ENCODE peak calls at places on chromosomes 6 and 20, in eight cellular contexts. J, L, C, X, V, S, P and I are unnamed samples.

GRCh38 chr6:26016326-26017275 is 54.0 kb downstream of the TRIM38 start:
- DNase-seq in J (no peak), L (no peak), C (no peak), X (no peak), V (no peak), S (no peak), P (no peak), I (no peak)

GRCh38 chr6:50791900-50792508 is 26.7 kb upstream of the TFAP2B start:
- DNase-seq in J (peak; percentile 42), L (peak; percentile 50), C (peak; percentile 42), X (no peak), V (no peak), S (peak; percentile 7), P (no peak), I (no peak)

GRCh38 chr20:33662172-33662571 is at the start of gene C20orf144:
- DNase-seq in J (no peak), L (no peak), C (no peak), X (no peak), V (no peak), S (no peak), P (no peak), I (no peak)

GRCh38 chr6:112296122-112296521 is 41.8 kb upstream of the LAMA4 start:
- DNase-seq in J (peak; percentile 70), L (peak; percentile 77), C (peak; percentile 39), X (no peak), V (no peak), S (no peak), P (no peak), I (no peak)

GRCh38 chr6:91476000-91476399 is 889.1 kb upstream of the MAP3K7 start:
- DNase-seq in J (peak; percentile 9), L (peak; percentile 57), C (no peak), X (no peak), V (no peak), S (no peak), P (no peak), I (no peak)

GRCh38 chr6:137870286-137870685 is 3.2 kb downstream of the TNFAIP3 start:
- DNase-seq in J (no peak), L (no peak), C (no peak), X (no peak), V (no peak), S (no peak), P (no peak), I (no peak)

GRCh38 chr6:75930954-75931689 is 141.3 kb downstream of the IMPG1 start:
- DNase-seq in J (no peak), L (no peak), C (no peak), X (no peak), V (no peak), S (no peak), P (no peak), I (no peak)

GRCh38 chr6:125940691-125941090 is 15.9 kb upstream of the HINT3 start:
- DNase-seq in J (no peak), L (no peak), C (no peak), X (no peak), V (no peak), S (no peak), P (no peak), I (no peak)

GRCh38 chr6:114049367-114049966 is 78.5 kb upstream of the HDAC2 start:
- DNase-seq in J (no peak), L (no peak), C (no peak), X (no peak), V (no peak), S (no peak), P (no peak), I (no peak)

GRCh38 chr20:3193806-3194616 is 10.5 kb downstream of the DDRGK1 start:
- DNase-seq in J (no peak), L (no peak), C (no peak), X (no peak), V (no peak), S (no peak), P (no peak), I (no peak)

GRCh38 chr6:11692451-11693376 is 85.9 kb downstream of the ADTRP start:
- DNase-seq in J (no peak), L (peak; percentile 17), C (no peak), X (no peak), V (no peak), S (no peak), P (no peak), I (no peak)

GRCh38 chr6:44508646-44509045 is 121.1 kb downstream of the CDC5L start:
- DNase-seq in J (no peak), L (no peak), C (no peak), X (no peak), V (no peak), S (no peak), P (no peak), I (no peak)

GRCh38 chr6:17099401-17100059 is 2.3 kb upstream of the STMND1 start:
- DNase-seq in J (no peak), L (no peak), C (no peak), X (no peak), V (no peak), S (no peak), P (no peak), I (no peak)

GRCh38 chr6:30006170-30007131 is 54.6 kb upstream of the POLR1H start:
- DNase-seq in J (no peak), L (no peak), C (peak; percentile 9), X (no peak), V (peak; percentile 87), S (no peak), P (no peak), I (no peak)

GRCh38 chr6:100210138-100210872 is 216.3 kb upstream of the MCHR2 start:
- DNase-seq in J (no peak), L (peak; percentile 20), C (no peak), X (no peak), V (no peak), S (no peak), P (no peak), I (no peak)

GRCh38 chr6:160919713-160920112 is 71.9 kb upstream of the MAP3K4 start:
- DNase-seq in J (no peak), L (no peak), C (no peak), X (no peak), V (no peak), S (peak; percentile 8), P (no peak), I (no peak)

GRCh38 chr6:1726341-1726763 is 116.6 kb downstream of the FOXC1 start:
- DNase-seq in J (no peak), L (no peak), C (no peak), X (no peak), V (no peak), S (no peak), P (no peak), I (no peak)

GRCh38 chr6:106509420-106510089 is 119.7 kb downstream of the RTN4IP1 start:
- DNase-seq in J (no peak), L (no peak), C (peak; percentile 36), X (no peak), V (no peak), S (no peak), P (peak; percentile 35), I (no peak)

GRCh38 chr20:53773792-53774371 is 180.2 kb upstream of the ZNF217 start:
- DNase-seq in J (no peak), L (peak; percentile 80), C (no peak), X (peak; percentile 64), V (no peak), S (peak; percentile 55), P (no peak), I (no peak)

GRCh38 chr6:118523216-118523615 is 24.9 kb upstream of the PLN start:
- DNase-seq in J (no peak), L (no peak), C (no peak), X (no peak), V (no peak), S (no peak), P (no peak), I (no peak)

GRCh38 chr6:169253341-169253740 is 305 bp downstream of the THBS2 start:
- DNase-seq in J (no peak), L (no peak), C (no peak), X (no peak), V (peak; percentile 79), S (no peak), P (no peak), I (no peak)

GRCh38 chr20:62860924-62861691 is 514 bp downstream of the TCFL5 start:
- DNase-seq in J (peak; percentile 43), L (peak; percentile 37), C (peak; percentile 41), X (no peak), V (peak; percentile 85), S (peak; percentile 59), P (peak; percentile 29), I (peak; percentile 47)

GRCh38 chr20:25487975-25488374 is 80.5 kb downstream of the GINS1 start:
- DNase-seq in J (no peak), L (no peak), C (no peak), X (no peak), V (no peak), S (no peak), P (no peak), I (no peak)

GRCh38 chr6:33147807-33148666 is 44.2 kb downstream of the COL11A2 start:
- DNase-seq in J (peak; percentile 47), L (peak; percentile 55), C (no peak), X (no peak), V (no peak), S (no peak), P (no peak), I (no peak)

GRCh38 chr6:75501756-75502155 is 8.2 kb upstream of the FILIP1 start:
- DNase-seq in J (no peak), L (peak; percentile 78), C (no peak), X (no peak), V (no peak), S (no peak), P (no peak), I (no peak)

GRCh38 chr20:56003966-56004365 is 1.4 kb downstream of the CBLN4 start:
- DNase-seq in J (no peak), L (no peak), C (no peak), X (no peak), V (no peak), S (no peak), P (no peak), I (no peak)

GRCh38 chr20:53949319-53949839 is 121.0 kb downstream of the BCAS1 start:
- DNase-seq in J (no peak), L (peak; percentile 74), C (no peak), X (peak; percentile 79), V (peak; percentile 92), S (peak; percentile 80), P (peak; percentile 48), I (peak; percentile 59)

GRCh38 chr6:116476021-116476678 is 15.0 kb downstream of the CALHM6 start:
- DNase-seq in J (no peak), L (peak; percentile 7), C (no peak), X (no peak), V (no peak), S (no peak), P (no peak), I (no peak)

GRCh38 chr20:53827292-53827995 is 233.8 kb upstream of the ZNF217 start:
- DNase-seq in J (no peak), L (no peak), C (no peak), X (no peak), V (no peak), S (no peak), P (no peak), I (no peak)

GRCh38 chr20:58808296-58809046 is 42.2 kb downstream of the GNAS-AS1 start:
- DNase-seq in J (no peak), L (no peak), C (no peak), X (no peak), V (no peak), S (no peak), P (no peak), I (no peak)

GRCh38 chr6:74068945-74069570 is 373.1 kb downstream of the CD109 start:
- DNase-seq in J (no peak), L (peak; percentile 21), C (no peak), X (no peak), V (no peak), S (no peak), P (no peak), I (no peak)

GRCh38 chr6:25369450-25370086 is 90.4 kb downstream of the CARMIL1 start:
- DNase-seq in J (no peak), L (no peak), C (no peak), X (no peak), V (no peak), S (no peak), P (no peak), I (no peak)

GRCh38 chr6:13248053-13248452 is 80.3 kb downstream of the TBC1D7 start:
- DNase-seq in J (peak; percentile 49), L (peak; percentile 78), C (peak; percentile 6), X (no peak), V (no peak), S (no peak), P (no peak), I (no peak)

GRCh38 chr6:26284537-26285142 is 80.4 kb upstream of the BTN3A2 start:
- DNase-seq in J (no peak), L (peak; percentile 70), C (peak; percentile 36), X (no peak), V (peak; percentile 91), S (no peak), P (peak; percentile 7), I (no peak)